ENCODE peak calls at places on chromosomes 11 and 22, in five cellular contexts. E is neuronal stem cell, H is mesenchymal stem cell, X is IMR-90, Y is H1. Q is an unnamed sample.

GRCh38 chr11:120465921-120466534 is 45.5 kb upstream of the GRIK4 start:
- DNase-seq in E (no peak), H (no peak), X (no peak), Y (no peak), Q (no peak)

GRCh38 chr11:41102471-41102870 is 357.0 kb downstream of the LRRC4C start:
- DNase-seq in E (no peak), H (no peak), X (no peak), Y (no peak), Q (no peak)

GRCh38 chr11:30015725-30016449 is 943 bp downstream of the KCNA4 start:
- DNase-seq in E (no peak), H (no peak), X (no peak), Y (peak), Q (no peak)

GRCh38 chr11:109229682-109230081 is 192.3 kb upstream of the C11orf87 start:
- DNase-seq in E (no peak), H (peak), X (no peak), Y (no peak), Q (no peak)

GRCh38 chr22:24521791-24522245 is 26.7 kb downstream of the UPB1 start:
- DNase-seq in E (peak), H (peak), X (peak), Y (peak), Q (peak)

GRCh38 chr22:32736746-32737145 is 64.8 kb upstream of the TIMP3 start:
- DNase-seq in E (no peak), H (no peak), X (no peak), Y (no peak), Q (no peak)

GRCh38 chr11:7485136-7485853 is at the start of gene OLFML1:
- DNase-seq in E (no peak), H (no peak), X (no peak), Y (no peak), Q (no peak)

GRCh38 chr11:96748639-96749370 is 359.0 kb downstream of the JRKL start:
- DNase-seq in E (no peak), H (peak), X (peak), Y (no peak), Q (no peak)

GRCh38 chr11:60978546-60979380 is 7.3 kb downstream of the CD6 start:
- DNase-seq in E (no peak), H (no peak), X (no peak), Y (no peak), Q (no peak)

GRCh38 chr11:22130462-22131053 is 62.3 kb upstream of the ANO5 start:
- DNase-seq in E (peak), H (no peak), X (no peak), Y (peak), Q (peak)

GRCh38 chr11:14202263-14203173 is 156.5 kb downstream of the RRAS2 start:
- DNase-seq in E (no peak), H (no peak), X (no peak), Y (no peak), Q (no peak)

GRCh38 chr11:74532496-74533246 is 39.1 kb upstream of the LIPT2 start:
- DNase-seq in E (no peak), H (no peak), X (no peak), Y (no peak), Q (no peak)

GRCh38 chr11:78427615-78428272 is 10.1 kb upstream of the GAB2 start:
- DNase-seq in E (no peak), H (no peak), X (no peak), Y (no peak), Q (no peak)

GRCh38 chr22:29945435-29945834 is 62.5 kb downstream of the MTMR3 start:
- DNase-seq in E (no peak), H (no peak), X (no peak), Y (no peak), Q (no peak)

GRCh38 chr11:66317322-66317765 is 500 bp upstream of the CD248 start:
- DNase-seq in E (no peak), H (peak), X (peak), Y (no peak), Q (peak)

GRCh38 chr11:77590194-77590591 is 440 bp downstream of the AQP11 start:
- DNase-seq in E (peak), H (peak), X (peak), Y (no peak), Q (peak)

GRCh38 chr11:112784323-112785073 is 176.7 kb upstream of the NCAM1 start:
- DNase-seq in E (no peak), H (peak), X (no peak), Y (no peak), Q (peak)

GRCh38 chr22:45493286-45493771 is 9.4 kb upstream of the FBLN1 start:
- DNase-seq in E (no peak), H (no peak), X (no peak), Y (no peak), Q (peak)

GRCh38 chr22:33561149-33561807 is 359.0 kb downstream of the LARGE1 start:
- DNase-seq in E (no peak), H (no peak), X (no peak), Y (no peak), Q (no peak)

GRCh38 chr11:71928739-71929443 is at the start of gene RNF121:
- DNase-seq in E (peak), H (peak), X (peak), Y (peak), Q (peak)
- H3K4me3 ChIP-seq in E (peak), H (peak), X (peak), Y (peak), Q (peak)

GRCh38 chr11:69828971-69829344 is 9.7 kb upstream of the FGF3 start:
- DNase-seq in E (no peak), H (no peak), X (no peak), Y (no peak), Q (no peak)
- H2BK15ac ChIP-seq in E (peak), H (no peak), X (no peak), Y (peak), Q (no peak)

GRCh38 chr22:38958359-38958943 is 1.0 kb downstream of the APOBEC3A start:
- DNase-seq in E (no peak), H (no peak), X (no peak), Y (no peak), Q (no peak)
- H3K4me3 ChIP-seq in E (no peak), H (no peak), X (no peak), Y (no peak), Q (no peak)

DNA sequence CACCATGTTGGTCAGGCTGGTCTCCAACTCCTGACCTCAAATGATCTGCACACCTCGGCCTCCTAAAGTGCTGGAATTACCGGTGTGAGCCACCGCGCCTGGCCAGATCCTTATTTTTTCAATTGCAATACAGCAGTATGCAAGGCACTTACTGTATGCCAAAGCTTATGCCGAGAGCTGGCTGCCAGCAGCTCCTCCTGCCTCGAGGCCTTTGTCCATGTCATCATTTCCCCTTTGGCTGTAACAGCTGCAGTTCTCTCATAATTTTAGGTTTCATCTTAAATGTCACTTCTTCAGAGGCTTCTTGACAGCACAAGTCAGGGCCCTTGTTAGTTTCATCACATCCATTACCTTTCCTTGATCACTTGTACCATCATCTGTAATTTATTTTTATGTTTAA is 1.5 kb upstream of the SREBF2 start:
- DNase-seq in E (no peak), H (peak), X (no peak), Y (no peak), Q (peak)
- H2BK15ac ChIP-seq in E (peak), H (no peak), X (no peak), Y (no peak), Q (no peak)

DNA sequence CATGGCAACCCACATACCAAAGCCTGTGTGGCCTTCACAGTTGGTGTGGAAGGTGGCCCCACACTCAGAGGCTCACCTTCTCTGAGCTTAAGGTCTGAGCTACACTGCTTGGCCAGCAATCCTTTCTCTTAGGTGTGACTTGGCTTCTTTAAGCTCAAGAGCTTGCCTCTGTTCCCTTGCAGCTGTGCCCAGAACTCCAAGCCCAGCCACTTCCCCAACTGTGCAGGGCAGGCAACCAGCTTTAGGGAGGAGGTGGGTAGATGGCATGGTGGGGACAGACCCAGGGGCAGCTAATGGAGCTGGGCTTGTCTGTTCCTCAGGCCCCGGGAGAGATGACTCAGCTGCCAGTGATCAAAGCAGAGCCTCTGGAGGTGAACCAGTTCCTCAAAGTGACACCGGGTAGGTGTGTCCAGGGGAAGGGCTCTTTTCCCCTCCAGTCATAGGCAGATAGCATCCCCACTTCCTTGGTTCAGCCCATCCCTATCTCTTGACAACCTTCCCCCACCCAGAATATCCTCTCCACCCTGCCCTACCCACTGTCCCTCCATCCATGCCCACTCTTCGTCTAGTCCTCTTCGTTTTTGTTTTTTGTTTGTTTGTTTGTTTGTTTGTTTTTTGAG is 32.3 kb downstream of the CREB3L1 start:
- DNase-seq in E (no peak), H (no peak), X (no peak), Y (no peak), Q (peak)
- H3K4me3 ChIP-seq in E (no peak), H (no peak), X (no peak), Y (no peak), Q (no peak)

DNA sequence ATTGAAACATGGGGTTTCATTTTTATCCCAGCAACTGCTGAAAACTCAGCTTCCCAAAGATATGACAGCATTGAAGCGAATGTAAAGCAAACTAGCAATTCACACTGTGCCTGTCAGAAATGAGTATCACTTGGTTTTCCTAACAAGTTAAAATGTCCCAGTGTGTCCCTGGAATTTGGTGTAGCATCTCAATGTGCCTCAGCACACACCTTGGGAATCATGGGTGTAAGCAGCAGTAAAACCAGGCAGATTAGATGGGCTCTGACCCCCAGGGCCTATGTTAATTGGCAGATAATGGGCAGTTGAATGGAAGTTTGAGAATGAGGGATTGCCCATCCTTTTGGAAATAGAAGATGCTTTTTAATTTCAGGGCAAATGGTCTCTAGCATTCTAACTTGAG is 784.9 kb upstream of the LRRC4C start:
- DNase-seq in E (no peak), H (no peak), X (no peak), Y (no peak), Q (peak)
- H2BK15ac ChIP-seq in E (no peak), H (no peak), X (no peak), Y (no peak), Q (no peak)

DNA sequence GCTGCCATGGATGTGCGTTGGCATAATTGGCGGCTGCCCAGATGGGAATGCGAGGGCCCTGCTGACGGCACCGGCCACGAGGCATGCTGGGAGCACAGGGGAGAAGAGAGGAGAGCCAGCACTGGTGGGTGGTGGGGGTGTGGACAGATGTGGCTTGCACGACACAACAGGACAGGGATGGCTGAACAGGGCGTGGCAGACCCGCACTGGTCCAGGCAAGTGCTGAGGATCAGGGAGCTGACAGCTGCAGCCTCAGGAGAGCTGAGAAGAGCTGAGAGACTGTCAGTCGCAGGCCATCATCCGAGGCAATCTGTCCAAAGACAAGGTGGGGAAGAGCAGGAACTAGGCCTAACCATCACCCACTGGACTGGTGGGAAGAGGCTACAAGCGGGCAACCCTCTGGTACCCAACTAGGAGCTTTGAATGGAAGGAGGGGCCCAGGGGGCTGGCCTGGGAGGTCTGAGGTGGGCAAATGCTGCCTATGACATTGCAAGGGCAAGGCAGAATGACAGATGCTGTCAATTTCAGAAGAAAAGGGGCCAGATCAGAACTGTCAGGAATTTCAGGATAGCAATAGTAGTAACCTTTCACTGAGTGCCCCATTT is 2.4 kb downstream of the GNB1L start:
- DNase-seq in E (no peak), H (no peak), X (no peak), Y (no peak), Q (no peak)
- H3K4me3 ChIP-seq in E (no peak), H (no peak), X (no peak), Y (no peak), Q (no peak)

GRCh38 chr11:127600674-127601073 is 600.1 kb upstream of the KIRREL3 start:
- DNase-seq in E (no peak), H (no peak), X (no peak), Y (no peak), Q (no peak)
- H2BK15ac ChIP-seq in E (no peak), H (no peak), X (no peak), Y (no peak), Q (no peak)

DNA sequence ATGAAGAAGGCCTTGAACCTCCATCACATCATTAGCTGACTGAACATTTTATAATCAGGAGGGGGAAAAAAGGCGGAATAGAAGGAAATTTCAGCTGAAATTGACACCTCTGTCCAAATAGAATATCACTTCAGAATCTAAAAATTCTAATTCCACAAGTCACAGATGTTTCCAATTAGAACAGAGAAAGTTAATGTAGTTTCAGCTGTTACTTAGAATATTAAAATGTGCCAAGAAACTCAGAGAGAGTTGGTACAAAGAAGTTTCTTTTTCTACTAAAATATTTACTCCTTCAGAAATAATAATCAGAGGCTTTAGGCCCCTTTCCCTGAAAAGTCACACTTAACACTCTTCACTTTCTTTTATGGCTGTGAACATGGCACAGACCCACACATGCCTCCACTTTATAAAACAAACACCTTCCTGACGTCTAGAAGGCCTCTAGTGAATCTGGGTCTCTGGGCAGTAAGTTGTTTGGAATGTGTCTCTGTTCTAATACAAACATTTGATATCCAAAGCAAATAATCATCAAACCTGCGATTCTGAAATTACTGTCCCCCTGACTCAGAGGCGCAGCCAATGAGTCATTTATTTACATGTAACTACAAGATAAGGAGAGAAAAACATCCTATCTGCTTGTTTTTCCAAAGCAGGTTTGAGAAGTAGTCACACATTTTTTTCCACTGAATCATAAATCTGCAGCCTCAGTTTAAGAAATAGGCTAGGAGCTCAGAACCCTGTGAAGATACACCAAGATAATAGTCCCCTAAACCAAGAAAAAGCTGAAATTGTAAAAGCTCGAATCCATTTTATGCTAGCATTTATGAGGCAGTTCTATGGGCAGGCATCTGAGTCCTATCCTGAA is 148.4 kb downstream of the ME3 start:
- DNase-seq in E (no peak), H (peak), X (peak), Y (no peak), Q (peak)
- H3K4me3 ChIP-seq in E (no peak), H (no peak), X (no peak), Y (no peak), Q (no peak)